ENCODE peak calls at places on chromosome 6, in seven cellular contexts. Y is tibial nerve; S is epithelial cell of prostate; N is thoracic aorta; M is OCI-LY7; V is breast epithelium; F is CD8-positive, alpha-beta T cell. A is an unnamed sample.
A peak's percentile ranks its signal among the peaks of the same experiment; 100 is the strongest.

GRCh38 chr6:25384234-25384633 is 105.1 kb downstream of the CARMIL1 start:
- DNase-seq in Y (no peak), S (no peak), N (no peak), M (peak; percentile 75), V (no peak), F (no peak), A (no peak)

GRCh38 chr6:117890172-117890571 is 16.9 kb upstream of the SLC35F1 start:
- DNase-seq in Y (no peak), S (no peak), N (no peak), M (no peak), V (no peak), F (no peak), A (no peak)

GRCh38 chr6:11096109-11096508 is 2.5 kb downstream of the SMIM13 start:
- DNase-seq in Y (no peak), S (peak; percentile 29), N (no peak), M (peak; percentile 55), V (no peak), F (no peak), A (no peak)

GRCh38 chr6:166588691-166589333 is 2.3 kb upstream of the RAMACL start:
- DNase-seq in Y (no peak), S (no peak), N (no peak), M (peak; percentile 42), V (no peak), F (no peak), A (no peak)

GRCh38 chr6:76565932-76566331 is 493.5 kb upstream of the IMPG1 start:
- DNase-seq in Y (no peak), S (no peak), N (no peak), M (no peak), V (no peak), F (no peak), A (no peak)

GRCh38 chr6:841569-841968 is 148.6 kb upstream of the EXOC2 start:
- DNase-seq in Y (no peak), S (no peak), N (no peak), M (no peak), V (no peak), F (no peak), A (no peak)

GRCh38 chr6:38974389-38975133 is 74.0 kb upstream of the GLP1R start:
- DNase-seq in Y (no peak), S (no peak), N (no peak), M (no peak), V (no peak), F (no peak), A (no peak)

GRCh38 chr6:134640975-134641429 is 308.9 kb downstream of the ALDH8A1 start:
- DNase-seq in Y (peak; percentile 77), S (peak; percentile 52), N (peak; percentile 41), M (peak; percentile 81), V (peak; percentile 63), F (peak; percentile 77), A (peak; percentile 82)

GRCh38 chr6:135481786-135482369 is 15.7 kb downstream of the AHI1 start:
- DNase-seq in Y (no peak), S (no peak), N (no peak), M (peak; percentile 53), V (no peak), F (no peak), A (no peak)

GRCh38 chr6:157329829-157330228 is 6.5 kb upstream of the TMEM242 start:
- DNase-seq in Y (no peak), S (no peak), N (no peak), M (no peak), V (no peak), F (no peak), A (no peak)

GRCh38 chr6:113447088-113447831 is 409.9 kb upstream of the MARCKS start:
- DNase-seq in Y (no peak), S (peak; percentile 80), N (no peak), M (no peak), V (no peak), F (no peak), A (no peak)

GRCh38 chr6:149852180-149852579 is 12.0 kb downstream of the LRP11 start:
- DNase-seq in Y (no peak), S (no peak), N (no peak), M (peak; percentile 76), V (no peak), F (no peak), A (no peak)

GRCh38 chr6:15426395-15426794 is 180.5 kb downstream of the JARID2 start:
- DNase-seq in Y (no peak), S (no peak), N (no peak), M (no peak), V (no peak), F (no peak), A (no peak)

GRCh38 chr6:16973545-16974386 is 128.1 kb upstream of the STMND1 start:
- DNase-seq in Y (no peak), S (no peak), N (no peak), M (no peak), V (no peak), F (no peak), A (no peak)

GRCh38 chr6:118588626-118589025 is 40.5 kb downstream of the PLN start:
- DNase-seq in Y (no peak), S (no peak), N (no peak), M (no peak), V (no peak), F (no peak), A (no peak)

GRCh38 chr6:9456241-9456658 is 958.6 kb downstream of the TFAP2A start:
- DNase-seq in Y (no peak), S (no peak), N (no peak), M (no peak), V (no peak), F (no peak), A (no peak)

GRCh38 chr6:35300848-35301247 is 3.2 kb downstream of the DEF6 start:
- DNase-seq in Y (no peak), S (no peak), N (no peak), M (no peak), V (no peak), F (peak; percentile 53), A (no peak)

GRCh38 chr6:11218827-11219826 is 13.3 kb downstream of the NEDD9 start:
- DNase-seq in Y (peak; percentile 53), S (no peak), N (no peak), M (no peak), V (no peak), F (no peak), A (no peak)

GRCh38 chr6:3965071-3965718 is 113.7 kb downstream of the FAM217A start:
- DNase-seq in Y (no peak), S (no peak), N (no peak), M (no peak), V (no peak), F (no peak), A (no peak)

GRCh38 chr6:123064038-123064437 is 68.0 kb downstream of the CLVS2 start:
- DNase-seq in Y (no peak), S (no peak), N (no peak), M (no peak), V (no peak), F (no peak), A (no peak)

GRCh38 chr6:166313255-166314070 is 5.3 kb upstream of the PRR18 start:
- DNase-seq in Y (no peak), S (no peak), N (no peak), M (peak; percentile 67), V (no peak), F (peak; percentile 69), A (no peak)

GRCh38 chr6:83180396-83180950 is 12.6 kb downstream of the PGM3 start:
- DNase-seq in Y (no peak), S (no peak), N (no peak), M (no peak), V (no peak), F (no peak), A (no peak)

GRCh38 chr6:137707038-137707589 is 159.9 kb upstream of the TNFAIP3 start:
- DNase-seq in Y (no peak), S (no peak), N (no peak), M (no peak), V (no peak), F (no peak), A (no peak)
- H3K27ac ChIP-seq in Y (no peak overlapping the region), S (peak overlapping the region; percentile 89), N (no peak overlapping the region), M (no peak overlapping the region), V (no peak overlapping the region), F (peak overlapping the region; percentile 46), A (no peak overlapping the region)

GRCh38 chr6:45156075-45156474 is 172.1 kb upstream of the RUNX2 start:
- DNase-seq in Y (no peak), S (no peak), N (no peak), M (no peak), V (no peak), F (no peak), A (no peak)
- H3K27ac ChIP-seq in Y (no peak overlapping the region), S (no peak overlapping the region), N (no peak overlapping the region), M (no peak overlapping the region), V (no peak overlapping the region), F (peak overlapping the region; percentile 35), A (no peak overlapping the region)

DNA sequence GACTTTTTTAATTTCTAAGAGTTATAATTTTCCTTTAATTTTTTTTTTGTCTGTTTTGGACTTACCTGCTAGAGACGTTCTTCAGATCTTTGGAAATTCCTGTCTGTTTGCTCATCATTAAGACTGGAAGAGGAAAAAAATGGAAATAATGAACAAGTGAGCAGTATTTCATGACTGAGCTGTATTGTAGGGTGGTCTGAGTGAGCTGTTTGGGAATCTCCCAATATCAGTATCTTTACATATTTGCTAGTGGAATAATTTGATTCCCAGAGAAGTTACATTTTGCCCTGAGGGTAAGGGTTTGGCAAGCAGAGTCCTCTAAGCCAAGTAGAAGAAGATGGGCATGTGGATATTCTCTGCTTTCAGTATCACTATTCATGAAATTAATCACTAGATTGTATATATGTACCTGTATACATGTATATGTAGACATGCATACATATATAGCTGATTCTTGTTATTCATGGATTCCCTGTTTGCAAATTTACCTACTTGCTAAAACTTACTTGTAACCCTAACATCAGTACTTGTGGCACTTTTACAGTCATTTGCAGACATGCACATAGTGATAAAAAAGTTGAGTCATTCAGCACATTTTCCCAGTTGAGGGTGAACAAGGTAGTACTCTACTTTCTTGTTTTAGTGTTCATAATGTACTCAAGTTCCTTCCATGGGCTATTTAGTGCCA is 13.5 kb downstream of the ZC2HC1B start:
- DNase-seq in Y (no peak), S (no peak), N (no peak), M (no peak), V (no peak), F (no peak), A (no peak)
- H3K27ac ChIP-seq in Y (no peak overlapping the region), S (peak overlapping the region; percentile 13), N (no peak overlapping the region), M (no peak overlapping the region), V (no peak overlapping the region), F (no peak overlapping the region), A (no peak overlapping the region)

DNA sequence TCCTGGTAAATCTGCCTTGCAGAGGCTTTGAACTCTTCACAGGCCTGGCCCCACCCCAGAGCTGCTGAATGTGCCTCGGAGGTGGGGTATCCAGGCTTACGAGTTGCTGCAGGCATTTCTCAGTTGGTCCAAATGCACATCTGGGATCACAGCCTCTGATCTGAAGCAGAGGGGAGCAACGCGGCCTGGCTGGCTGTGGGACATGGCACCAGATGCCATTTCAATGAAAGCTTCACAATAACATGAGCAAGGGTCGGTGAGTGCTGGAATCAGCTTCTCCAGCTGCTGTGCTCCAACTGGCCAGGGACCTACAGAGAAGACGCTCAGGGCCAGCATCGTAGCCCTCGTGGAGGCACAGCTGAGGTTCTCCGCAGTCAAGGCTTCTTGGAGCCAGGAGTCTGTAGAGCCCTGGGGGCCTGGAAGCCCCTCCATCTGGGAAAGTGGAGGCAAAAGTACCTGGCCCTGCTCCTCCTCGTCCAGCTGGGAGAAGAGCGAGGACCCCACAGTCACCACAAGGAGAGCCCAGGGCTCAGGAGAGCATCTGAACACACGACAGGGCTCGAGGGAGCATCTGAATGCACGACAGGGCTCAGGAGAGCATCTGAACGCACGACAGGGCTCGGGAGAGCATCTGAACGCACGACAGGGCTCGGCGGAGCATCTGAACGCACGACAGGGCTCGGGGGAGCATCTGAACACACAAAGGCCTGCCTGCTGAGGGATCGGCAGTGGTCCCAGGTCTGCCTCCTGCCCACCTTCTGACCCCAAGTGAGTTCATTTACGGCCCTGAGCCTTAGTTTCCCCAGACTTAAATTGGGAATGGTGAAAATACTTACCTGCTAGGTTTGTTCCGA is 165.2 kb downstream of the DLL1 start:
- DNase-seq in Y (no peak), S (no peak), N (no peak), M (no peak), V (peak; percentile 43), F (no peak), A (no peak)
- H3K27ac ChIP-seq in Y (no peak overlapping the region), S (no peak overlapping the region), N (no peak overlapping the region), M (no peak overlapping the region), V (no peak overlapping the region), F (no peak overlapping the region), A (no peak overlapping the region)

A was measured in caudate nucleus.